ENCODE peak calls at places on chromosomes 11 and 22, in four cellular contexts. D, R, E and X are unnamed samples.

GRCh38 chr11:5689551-5689983 is at the start of gene TRIM22:
- DNase-seq in D (no peak), R (peak), E (no peak), X (no peak)

GRCh38 chr11:111230122-111230465 is 15.4 kb upstream of the POU2AF2 start:
- DNase-seq in D (no peak), R (no peak), E (no peak), X (no peak)

GRCh38 chr11:46485852-46486443 is 94.4 kb upstream of the CHRM4 start:
- DNase-seq in D (no peak), R (no peak), E (no peak), X (no peak)

GRCh38 chr11:121105063-121105480 is 4.0 kb downstream of the TECTA start:
- DNase-seq in D (no peak), R (no peak), E (no peak), X (no peak)

GRCh38 chr11:82863209-82863608 is 37.0 kb downstream of the PRCP start:
- DNase-seq in D (no peak), R (no peak), E (no peak), X (no peak)

GRCh38 chr11:67670316-67671210 is 3.9 kb downstream of the ALDH3B2 start:
- DNase-seq in D (no peak), R (no peak), E (no peak), X (no peak)

GRCh38 chr11:44592125-44592643 is 26.7 kb downstream of the CD82 start:
- DNase-seq in D (no peak), R (no peak), E (no peak), X (no peak)

GRCh38 chr11:34192481-34193401 is 87.3 kb downstream of the NAT10 start:
- DNase-seq in D (no peak), R (no peak), E (no peak), X (no peak)

GRCh38 chr22:46147061-46147460 is 3.3 kb upstream of the PPARA start:
- DNase-seq in D (no peak), R (no peak), E (no peak), X (no peak)

GRCh38 chr11:72393303-72393702 is 41.0 kb downstream of the CLPB start:
- DNase-seq in D (no peak), R (no peak), E (no peak), X (no peak)

GRCh38 chr11:110777765-110778164 is 65.5 kb upstream of the ARHGAP20 start:
- DNase-seq in D (no peak), R (peak), E (no peak), X (no peak)

GRCh38 chr22:44200855-44201550 is 20.3 kb downstream of the PARVG start:
- DNase-seq in D (no peak), R (no peak), E (no peak), X (no peak)

GRCh38 chr11:57776101-57776511 is 14.5 kb downstream of the CTNND1 start:
- DNase-seq in D (no peak), R (no peak), E (no peak), X (no peak)

GRCh38 chr11:116506446-116506845 is 266.3 kb downstream of the BUD13 start:
- DNase-seq in D (no peak), R (no peak), E (no peak), X (no peak)

GRCh38 chr22:38032681-38033521 is 24.3 kb upstream of the PICK1 start:
- DNase-seq in D (peak), R (no peak), E (peak), X (no peak)

GRCh38 chr11:39668640-39669039 is 1790.8 kb downstream of the LRRC4C start:
- DNase-seq in D (no peak), R (no peak), E (no peak), X (no peak)

GRCh38 chr11:118791961-118792578 is 1.1 kb upstream of the DDX6 start:
- DNase-seq in D (peak), R (no peak), E (no peak), X (peak)

GRCh38 chr11:26231252-26231661 is 100.7 kb upstream of the ANO3 start:
- DNase-seq in D (no peak), R (no peak), E (no peak), X (no peak)

GRCh38 chr11:68840661-68841653 is 759 bp downstream of the CPT1A start:
- DNase-seq in D (peak), R (no peak), E (no peak), X (no peak)

GRCh38 chr11:105357764-105358163 is 218.2 kb upstream of the CARD18 start:
- DNase-seq in D (no peak), R (no peak), E (no peak), X (no peak)

GRCh38 chr11:64318694-64319420 is 936 bp downstream of the PRDX5 start:
- DNase-seq in D (no peak), R (no peak), E (no peak), X (no peak)

GRCh38 chr11:35013514-35014191 is 97.2 kb downstream of the PDHX start:
- DNase-seq in D (no peak), R (no peak), E (no peak), X (no peak)

GRCh38 chr11:22792497-22792896 is 37.1 kb downstream of the SVIP start:
- DNase-seq in D (peak), R (no peak), E (peak), X (no peak)

GRCh38 chr11:45212566-45213315 is 66.3 kb downstream of the PRDM11 start:
- DNase-seq in D (peak), R (no peak), E (no peak), X (peak)

GRCh38 chr11:59182457-59183151 is 10.7 kb downstream of the DTX4 start:
- DNase-seq in D (peak), R (no peak), E (peak), X (no peak)

GRCh38 chr11:130071211-130071712 is 1.6 kb downstream of the APLP2 start:
- DNase-seq in D (peak), R (no peak), E (peak), X (no peak)

GRCh38 chr11:134572741-134573675 is 161.0 kb upstream of the B3GAT1 start:
- DNase-seq in D (no peak), R (no peak), E (no peak), X (no peak)

GRCh38 chr22:39236321-39237275 is 8.2 kb downstream of the PDGFB start:
- DNase-seq in D (peak), R (peak), E (no peak), X (no peak)

GRCh38 chr22:46589141-46589748 is 30.9 kb upstream of the GRAMD4 start:
- DNase-seq in D (no peak), R (no peak), E (no peak), X (no peak)

GRCh38 chr11:121964591-121964990 is 151.4 kb downstream of the BLID start:
- DNase-seq in D (no peak), R (no peak), E (no peak), X (no peak)

GRCh38 chr22:37564111-37564711 is 3.9 kb downstream of the CDC42EP1 start:
- DNase-seq in D (no peak), R (no peak), E (no peak), X (no peak)

GRCh38 chr22:37032134-37032534 is 12.6 kb downstream of the MPST start:
- DNase-seq in D (no peak), R (no peak), E (no peak), X (no peak)

GRCh38 chr11:69283446-69283845 is 10.5 kb upstream of the MYEOV start:
- DNase-seq in D (no peak), R (no peak), E (no peak), X (no peak)

GRCh38 chr22:36220457-36220921 is 18.8 kb downstream of the APOL2 start:
- DNase-seq in D (no peak), R (no peak), E (no peak), X (no peak)

GRCh38 chr11:65125197-65126056 is 3.3 kb downstream of the MRPL49 start:
- DNase-seq in D (no peak), R (no peak), E (no peak), X (no peak)

GRCh38 chr11:5197538-5197937 is 2.9 kb downstream of the OR51V1 start:
- DNase-seq in D (no peak), R (no peak), E (no peak), X (no peak)

GRCh38 chr11:75802913-75803820 is 11.8 kb upstream of the UVRAG start:
- DNase-seq in D (peak), R (no peak), E (peak), X (peak)

GRCh38 chr11:8066036-8066910 is 14.7 kb upstream of the TUB start:
- DNase-seq in D (no peak), R (no peak), E (no peak), X (no peak)

GRCh38 chr22:42366815-42367581 is 65.2 kb downstream of the NFAM1 start:
- DNase-seq in D (no peak), R (no peak), E (no peak), X (no peak)

GRCh38 chr11:44014968-44015623 is 32.7 kb upstream of the ACCSL start:
- DNase-seq in D (no peak), R (no peak), E (no peak), X (no peak)

DNA sequence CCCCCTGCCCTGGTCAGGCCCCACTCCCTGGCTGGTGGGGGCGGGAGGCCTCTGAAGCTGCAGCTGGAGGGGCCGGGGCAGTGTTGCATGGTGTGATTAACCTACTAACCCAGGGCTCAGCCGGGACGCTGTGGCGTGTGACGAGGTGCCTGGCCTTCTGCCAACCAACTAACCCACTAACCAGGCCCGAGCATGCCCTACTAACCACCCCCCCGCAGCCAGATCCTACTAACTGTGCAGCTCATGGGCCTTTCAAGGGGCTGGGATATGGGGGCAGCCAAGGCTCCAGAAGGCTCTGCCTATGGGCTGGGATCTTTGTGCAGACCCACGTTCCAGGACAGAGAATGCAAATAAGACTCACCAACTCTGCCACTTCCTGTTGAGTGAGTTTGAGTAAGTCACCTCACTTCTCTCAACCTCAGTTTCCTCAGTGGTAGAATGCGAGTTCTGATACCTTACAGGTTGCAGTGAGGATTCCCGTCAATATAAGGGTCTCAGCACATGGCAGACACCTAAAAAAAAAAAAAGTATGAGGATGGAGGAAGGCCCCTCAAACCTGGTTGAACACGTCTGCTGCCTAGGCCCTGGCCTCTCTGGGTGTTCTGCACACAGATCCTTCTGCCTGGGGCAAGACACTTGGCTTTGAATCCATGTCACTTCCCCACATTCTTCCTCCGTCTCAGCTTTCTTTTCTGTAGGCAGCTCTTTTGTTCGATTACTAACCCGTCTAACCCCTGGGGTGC is 14.1 kb downstream of the MIAT start:
- DNase-seq in D (no peak), R (peak), E (no peak), X (no peak)
- TF ChIP-seq TARDBP in D (no peak), R (no peak), E (no peak), X (no peak)

DNA sequence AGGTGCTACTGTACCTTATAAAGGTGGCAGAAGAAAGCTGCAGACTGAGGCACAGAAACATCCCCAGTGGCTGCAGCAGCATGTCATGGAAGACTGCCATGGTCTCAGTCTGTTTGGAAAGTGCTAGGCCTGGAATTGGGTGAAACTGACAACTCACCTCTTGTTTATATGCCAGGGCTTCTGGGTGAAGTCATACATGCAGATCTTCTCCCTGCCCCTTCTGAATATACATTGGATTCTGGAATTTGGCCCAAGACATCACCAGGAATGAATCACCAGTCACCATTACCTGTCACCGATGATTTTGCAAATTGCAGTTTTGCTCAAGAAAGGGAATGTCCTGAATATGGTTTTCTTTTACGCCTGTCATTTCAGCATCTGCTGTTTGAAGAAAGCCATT is at the start of gene PLET1:
- DNase-seq in D (no peak), R (no peak), E (no peak), X (no peak)
- TF ChIP-seq BHLHE40 in D (no peak), R (no peak), E (no peak), X (no peak)

DNA sequence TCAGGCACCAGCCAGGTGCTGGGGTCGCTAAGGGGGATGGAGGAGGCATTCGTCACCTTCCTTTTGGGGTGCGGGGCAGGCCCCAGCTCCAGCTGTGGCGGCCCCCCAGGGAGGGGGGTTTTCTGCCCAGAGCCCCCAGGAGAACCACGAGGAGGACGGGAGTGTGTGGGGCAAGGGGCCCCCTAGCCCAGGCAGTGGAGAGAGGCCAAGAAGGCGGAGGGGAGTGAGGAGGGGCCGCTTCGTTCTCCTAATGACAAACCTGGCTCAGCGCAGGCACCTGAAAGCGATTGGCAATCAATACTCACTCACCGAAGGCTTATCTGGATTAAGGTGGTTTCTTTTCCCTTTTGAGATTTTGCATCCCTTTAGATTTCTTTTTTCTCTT is 122.5 kb downstream of the BRD1 start:
- DNase-seq in D (no peak), R (no peak), E (no peak), X (no peak)
- TF ChIP-seq TARDBP in D (no peak), R (no peak), E (no peak), X (no peak)

DNA sequence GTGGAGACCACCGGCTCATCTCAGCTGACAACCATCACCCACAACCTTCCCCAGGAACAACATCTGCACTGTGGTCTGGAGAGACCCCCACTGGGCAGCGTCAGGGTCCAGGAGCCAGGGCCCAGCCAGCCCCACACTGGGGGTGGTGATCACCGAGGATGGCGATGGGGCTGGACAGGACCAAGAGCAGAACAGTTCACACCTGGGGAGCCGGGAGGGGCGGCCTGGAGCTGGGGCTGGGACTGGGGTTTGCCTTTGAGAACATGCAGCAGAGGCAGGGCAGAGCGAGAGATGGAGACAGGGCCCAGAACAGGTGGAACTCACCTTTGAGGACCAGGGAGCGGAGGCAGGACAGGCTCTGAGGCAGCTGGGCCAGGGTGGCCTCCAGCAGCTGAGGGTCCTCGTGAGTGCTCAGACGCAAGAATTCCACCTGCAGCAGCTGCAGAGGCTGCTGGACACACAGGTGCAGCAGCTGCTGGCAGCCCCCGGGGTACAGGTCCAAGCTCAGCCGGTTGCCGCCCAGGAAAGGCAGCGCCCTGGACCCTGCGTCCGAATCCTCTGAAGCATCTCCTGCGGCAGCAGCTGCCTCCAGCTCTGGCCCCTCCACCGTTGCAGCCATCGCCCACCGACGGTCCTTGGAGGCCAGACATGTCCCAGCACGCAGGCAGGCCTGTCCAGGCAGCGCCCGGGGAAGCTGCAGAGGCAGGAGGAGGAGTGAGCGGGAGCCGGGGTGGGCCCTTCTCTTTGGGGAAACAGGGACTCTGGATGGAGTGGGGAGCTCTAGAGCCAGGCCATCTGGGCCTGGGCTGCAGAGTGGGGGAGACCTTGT is 1.0 kb downstream of the PIDD1 start:
- DNase-seq in D (no peak), R (no peak), E (no peak), X (no peak)
- TF ChIP-seq BHLHE40 in D (no peak), R (no peak), E (no peak), X (no peak)

DNA sequence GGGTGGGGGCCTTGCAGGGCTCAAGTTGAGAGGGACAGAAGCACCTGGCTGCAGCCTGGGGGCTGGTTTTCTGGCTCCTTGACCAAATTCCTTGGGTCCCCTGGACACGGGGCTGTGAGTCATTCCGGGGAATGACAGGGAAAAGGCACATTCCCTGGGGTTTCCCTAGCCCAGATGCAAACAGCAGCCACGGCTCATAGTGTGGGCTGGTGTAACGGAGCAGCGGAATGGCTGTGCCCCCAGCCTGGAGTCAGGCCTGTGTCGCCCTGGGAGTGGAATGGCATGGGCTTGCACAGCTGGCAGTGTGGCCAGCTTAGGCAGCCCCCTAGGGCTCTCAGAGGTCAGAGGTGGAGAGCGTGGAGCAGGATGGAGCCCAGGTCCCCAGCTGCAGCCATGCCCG is 77.6 kb upstream of the KCNQ1OT1 start:
- DNase-seq in D (no peak), R (no peak), E (no peak), X (no peak)
- TF ChIP-seq TARDBP in D (no peak), R (no peak), E (no peak), X (no peak)

GRCh38 chr11:126485021-126485781 is 129.7 kb downstream of the ST3GAL4 start:
- DNase-seq in D (no peak), R (no peak), E (no peak), X (no peak)
- TF ChIP-seq BHLHE40 in D (no peak), R (no peak), E (no peak), X (no peak)

DNA sequence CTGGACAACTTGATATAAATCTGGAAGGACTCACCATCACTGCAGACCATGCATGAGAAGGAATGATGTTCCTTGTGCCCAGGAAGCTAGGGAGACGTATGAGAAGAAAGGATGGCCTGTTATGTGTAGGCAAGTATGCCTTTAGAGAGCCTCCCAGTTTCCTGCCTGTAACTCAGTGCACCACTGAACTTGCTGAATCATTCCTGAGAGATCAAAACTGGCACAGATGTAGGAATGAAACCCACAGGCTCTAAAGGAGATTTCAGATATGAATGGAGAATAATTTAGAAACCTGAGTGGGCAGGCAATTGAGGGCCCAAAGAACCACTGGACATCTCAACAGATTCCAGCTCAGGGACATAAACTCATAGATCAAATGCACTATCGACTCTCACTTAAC is 38.4 kb upstream of the PRSS23 start:
- DNase-seq in D (no peak), R (no peak), E (no peak), X (no peak)
- TF ChIP-seq TARDBP in D (no peak), R (no peak), E (no peak), X (no peak)

GRCh38 chr11:9838229-9838628 is 174.4 kb downstream of the SWAP70 start:
- DNase-seq in D (no peak), R (no peak), E (no peak), X (no peak)
- TF ChIP-seq BHLHE40 in D (no peak), R (no peak), E (no peak), X (no peak)

GRCh38 chr22:33227791-33228190 is 169.6 kb upstream of the SYN3 start:
- DNase-seq in D (no peak), R (no peak), E (no peak), X (no peak)
- TF ChIP-seq TARDBP in D (no peak), R (no peak), E (no peak), X (no peak)

GRCh38 chr11:114762437-114762836 is 84.1 kb downstream of the NXPE2 start:
- DNase-seq in D (peak), R (no peak), E (peak), X (peak)
- TF ChIP-seq BHLHE40 in D (peak), R (no peak), E (no peak), X (no peak)